ENCODE peak calls at places on chromosomes 1 and 21, in nine cellular contexts. Z is dorsolateral prefrontal cortex, M is heart right ventricle, V is IMR-90, N is cardiac muscle cell, P is right lobe of liver, S is pancreas, R is psoas muscle, H is A549. Q is an unnamed sample.

GRCh38 chr1:174769961-174770549 is 229.7 kb upstream of the CACYBP start:
- DNase-seq in N (peak; percentile 74), S (no peak), V (peak; percentile 60), Z (no peak), M (no peak), H (peak; percentile 19), P (no peak), R (no peak), Q (peak; percentile 13)

GRCh38 chr1:182032251-182032650 is 29.3 kb downstream of the ZNF648 start:
- DNase-seq in N (no peak), V (no peak), Z (no peak), M (no peak), H (no peak), R (no peak), S (no peak), P (no peak), Q (no peak)

GRCh38 chr21:42163511-42163863 is 55.5 kb upstream of the ABCG1 start:
- DNase-seq in S (peak; percentile 43), V (no peak), N (no peak), H (no peak), P (no peak), R (no peak), Z (no peak), M (no peak), Q (no peak)

GRCh38 chr1:218366322-218367052 is 21.4 kb downstream of the TGFB2 start:
- DNase-seq in P (no peak), V (peak; percentile 55), H (peak; percentile 83), R (no peak), S (no peak), M (no peak), Z (no peak), N (no peak), Q (no peak)

GRCh38 chr1:153081736-153082135 is 10.3 kb upstream of the SPRR2B start:
- DNase-seq in H (no peak), Z (no peak), N (no peak), M (no peak), P (no peak), R (no peak), S (no peak), V (no peak), Q (no peak)

GRCh38 chr1:196355206-196355786 is 252.9 kb downstream of the KCNT2 start:
- DNase-seq in P (no peak), S (no peak), M (no peak), N (peak; percentile 63), Z (no peak), V (peak; percentile 25), H (peak; percentile 5), R (no peak), Q (no peak)

GRCh38 chr1:4227986-4228385 is 327.9 kb upstream of the C1orf174 start:
- DNase-seq in N (no peak), P (no peak), V (no peak), S (no peak), R (no peak), H (peak; percentile 18), Z (peak; percentile 43), M (no peak), Q (no peak)

GRCh38 chr1:16167331-16168143 is 11.7 kb upstream of the EPHA2 start:
- DNase-seq in M (no peak), S (peak; percentile 74), P (no peak), Z (no peak), V (no peak), H (no peak), N (no peak), R (no peak), Q (no peak)

GRCh38 chr1:183711691-183712401 is 58.7 kb upstream of the APOBEC4 start:
- DNase-seq in M (no peak), S (no peak), R (no peak), V (peak; percentile 58), Z (no peak), N (peak; percentile 63), P (no peak), H (no peak), Q (no peak)

GRCh38 chr1:214717323-214717722 is 114.3 kb downstream of the CENPF start:
- DNase-seq in P (no peak), S (no peak), H (no peak), R (no peak), N (no peak), Z (no peak), M (no peak), V (no peak), Q (no peak)

GRCh38 chr1:30604801-30605440 is 118.5 kb downstream of the MATN1 start:
- DNase-seq in H (no peak), N (no peak), Z (no peak), M (no peak), P (no peak), V (no peak), R (no peak), S (no peak), Q (no peak)
- H3K4me3 ChIP-seq in H (no peak overlapping the region), N (no peak overlapping the region), Z (no peak overlapping the region), M (no peak overlapping the region), P (no peak overlapping the region), V (no peak overlapping the region), R (no peak overlapping the region), S (no peak overlapping the region), Q (no peak overlapping the region)

DNA sequence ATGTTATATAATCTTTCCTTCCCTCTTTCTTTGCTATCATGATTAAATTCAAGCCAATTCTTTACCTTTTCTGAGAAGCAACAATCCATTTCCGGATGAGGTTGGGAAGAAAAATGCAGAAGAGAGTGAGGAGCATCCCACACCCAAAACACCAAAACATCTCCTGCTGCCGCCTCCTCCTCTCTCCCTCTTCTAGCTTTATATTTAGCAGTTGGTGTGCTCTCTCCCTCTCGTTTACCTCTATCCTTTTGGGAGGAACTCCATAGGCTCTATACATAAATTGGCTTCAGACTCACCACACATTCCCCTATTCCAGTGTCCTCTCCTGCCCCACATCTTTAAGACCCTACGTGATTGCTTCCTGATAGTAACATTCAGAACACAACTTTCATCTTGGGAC is 332.2 kb upstream of the PLXNA2 start:
- DNase-seq in V (no peak), N (no peak), H (no peak), Z (no peak), M (no peak), P (no peak), R (no peak), S (no peak), Q (no peak)
- H3K27ac ChIP-seq in V (no peak overlapping the region), N (no peak overlapping the region), H (no peak overlapping the region), Z (peak overlapping the region; percentile 54), M (no peak overlapping the region), P (no peak overlapping the region), R (no peak overlapping the region), S (no peak overlapping the region), Q (no peak overlapping the region)

DNA sequence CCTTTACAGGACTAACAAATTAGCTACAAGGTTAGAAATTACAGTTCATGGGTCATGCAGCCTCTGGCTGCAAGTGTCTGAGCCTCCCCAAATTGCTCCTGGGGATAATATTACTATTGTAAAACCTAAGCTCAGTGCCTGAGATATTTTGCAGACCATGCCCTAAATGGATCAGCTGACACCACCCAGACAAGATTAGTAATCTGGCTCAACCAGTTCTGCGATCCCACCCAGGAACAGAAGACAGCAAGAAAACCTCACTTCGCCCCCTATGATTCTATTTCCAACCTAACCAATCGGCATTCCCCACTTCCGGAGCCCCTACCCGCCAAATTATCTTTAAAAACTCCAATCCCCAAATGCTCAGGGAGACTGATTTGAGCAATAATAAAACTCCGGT is 22.6 kb upstream of the ZFYVE9 start:
- DNase-seq in V (no peak), R (no peak), M (no peak), S (no peak), H (no peak), Z (no peak), P (no peak), N (no peak), Q (no peak)
- H3K4me3 ChIP-seq in V (no peak overlapping the region), R (no peak overlapping the region), M (no peak overlapping the region), S (no peak overlapping the region), H (no peak overlapping the region), Z (no peak overlapping the region), P (no peak overlapping the region), N (no peak overlapping the region), Q (no peak overlapping the region)

DNA sequence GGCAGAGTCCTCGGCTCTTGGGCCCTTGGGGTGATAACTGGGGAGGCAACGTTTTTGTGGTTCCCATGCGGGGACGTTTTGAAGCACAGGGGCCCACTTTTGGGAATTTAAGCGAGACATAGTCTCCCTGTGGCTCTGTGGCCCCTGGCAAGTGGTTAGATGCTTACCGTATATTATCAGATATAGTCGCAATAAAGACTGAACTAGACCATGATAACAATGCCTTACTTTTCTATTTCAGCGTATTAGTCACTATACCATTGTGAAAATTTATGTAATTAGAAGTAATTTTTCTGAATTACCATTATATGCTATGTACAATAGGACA is 538 bp upstream of the RCAN1 start:
- DNase-seq in S (no peak), N (no peak), M (no peak), V (no peak), R (no peak), Z (no peak), P (no peak), H (no peak), Q (no peak)
- H3K27ac ChIP-seq in S (peak overlapping the region; percentile 66), N (peak overlapping the region; percentile 66), M (peak overlapping the region; percentile 90), V (peak overlapping the region; percentile 72), R (peak overlapping the region; percentile 83), Z (peak overlapping the region; percentile 95), P (peak overlapping the region; percentile 3), H (peak overlapping the region; percentile 15), Q (no peak overlapping the region)

GRCh38 chr1:42380617-42381423 is at the start of gene RIMKLA:
- DNase-seq in P (peak; percentile 58), R (peak; percentile 73), Z (peak; percentile 85), M (peak; percentile 61), V (peak; percentile 6), H (peak; percentile 70), S (peak; percentile 88), N (peak; percentile 34), Q (peak; percentile 25)

GRCh38 chr1:42381424-42381673 is 757 bp downstream of the RIMKLA start:
- DNase-seq in R (no peak), N (no peak), S (no peak), M (no peak), P (no peak), V (no peak), H (no peak), Z (no peak), Q (no peak)

GRCh38 chr1:42385283-42385682 is 4.7 kb downstream of the RIMKLA start:
- DNase-seq in V (peak; percentile 15), R (no peak), P (no peak), M (no peak), Z (no peak), S (no peak), N (peak; percentile 3), H (no peak), Q (no peak)

DNA sequence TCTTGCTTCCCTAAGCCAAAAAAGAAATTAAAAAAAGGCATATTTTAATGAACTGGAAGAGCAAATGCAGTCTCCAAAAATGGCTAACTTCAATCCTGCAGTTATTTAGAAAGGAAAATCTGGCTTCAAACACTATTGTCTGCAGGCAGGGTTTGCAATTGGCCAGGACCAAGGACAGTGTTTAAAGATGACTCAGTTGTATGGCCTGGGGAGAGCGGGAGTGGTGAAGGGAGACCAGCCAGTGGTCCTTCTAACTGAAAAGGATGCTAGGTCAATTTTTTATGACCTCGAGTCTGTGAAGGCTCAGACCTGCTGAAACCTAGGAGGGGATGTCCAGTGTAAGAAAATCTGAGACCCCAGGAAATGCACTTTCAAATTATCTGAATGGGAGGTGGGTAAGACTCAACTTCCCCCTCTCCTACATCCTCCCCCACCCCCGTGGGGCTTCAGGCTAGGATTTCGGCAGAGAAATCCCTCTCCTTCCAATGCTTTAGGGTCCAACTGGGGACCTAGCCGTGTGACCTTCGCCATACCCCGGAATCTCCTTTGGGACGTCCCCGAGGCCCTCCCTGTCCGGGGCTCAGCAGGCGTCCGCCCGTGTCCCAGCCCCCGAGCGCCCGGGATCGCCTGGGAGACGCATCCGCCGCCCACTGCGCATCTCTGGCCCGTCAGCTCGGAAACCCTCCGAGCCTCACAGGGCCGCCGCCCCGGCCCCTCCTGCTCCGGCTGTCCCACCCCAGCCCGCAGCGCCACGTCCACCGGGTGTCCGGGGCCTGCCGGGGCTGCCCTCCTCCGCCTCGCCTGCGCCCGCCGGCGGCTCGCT is 587 bp upstream of the RIMKLA start:
- DNase-seq in M (no peak), P (no peak), Z (no peak), S (no peak), H (peak; percentile 17), R (no peak), N (peak; percentile 49), V (peak; percentile 24), Q (no peak)
- H3K4me3 ChIP-seq in M (peak overlapping the region; percentile 88), P (peak overlapping the region; percentile 44), Z (peak overlapping the region; percentile 75), S (peak overlapping the region; percentile 23), H (peak overlapping the region; percentile 59), R (peak overlapping the region; percentile 71), N (peak overlapping the region; percentile 99), V (no peak overlapping the region), Q (peak overlapping the region; percentile 52)